ENCODE peak calls at places on chromosomes 12 and 14, in four cellular contexts. Z is body of pancreas, O is BE2C, B is stomach. A is an unnamed sample. For H3K4me1, the result is how much of the 10 kb centered on the place peaks cover.

GRCh38 chr14:62126885-62127478 is 364.8 kb downstream of the SNAPC1 start:
- DNase-seq in B (no peak), Z (peak), O (peak), A (no peak)

GRCh38 chr12:100141998-100142850 is 450 bp downstream of the BLTP3B start:
- DNase-seq in Z (peak), B (peak), O (peak), A (peak)

GRCh38 chr12:92036061-92036620 is 109.5 kb downstream of the BTG1 start:
- DNase-seq in O (no peak), B (no peak), Z (no peak), A (no peak)

GRCh38 chr12:30687265-30687986 is 8.2 kb downstream of the IPO8 start:
- DNase-seq in B (no peak), Z (no peak), O (no peak), A (no peak)

GRCh38 chr14:76337619-76338545 is 38.1 kb upstream of the ESRRB start:
- DNase-seq in Z (no peak), B (no peak), O (peak), A (no peak)

GRCh38 chr12:62715086-62715786 is 219.7 kb downstream of the PPM1H start:
- DNase-seq in B (no peak), O (no peak), Z (no peak), A (peak)

GRCh38 chr12:57185403-57185802 is 31.2 kb upstream of the NXPH4 start:
- DNase-seq in O (no peak), B (no peak), Z (no peak), A (no peak)

GRCh38 chr12:110002691-110003515 is 3.7 kb downstream of the ANKRD13A start:
- DNase-seq in B (no peak), Z (peak), O (no peak), A (peak)

GRCh38 chr14:31068235-31068634 is 42.1 kb upstream of the STRN3 start:
- DNase-seq in Z (peak), O (no peak), B (no peak), A (no peak)

GRCh38 chr14:80077262-80077661 is 134.0 kb downstream of the DIO2 start:
- DNase-seq in Z (no peak), O (no peak), B (no peak), A (no peak)

GRCh38 chr12:77496714-77497113 is 334.0 kb upstream of the NAV3 start:
- DNase-seq in B (no peak), O (no peak), Z (no peak), A (peak)

GRCh38 chr14:95432152-95433093 is 84.0 kb downstream of the SYNE3 start:
- DNase-seq in B (peak), Z (peak), O (peak), A (peak)

GRCh38 chr12:570949-571794 is 92.1 kb downstream of the NINJ2 start:
- DNase-seq in O (no peak), Z (peak), B (peak), A (peak)

GRCh38 chr14:54333511-54333910 is 63.3 kb upstream of the CDKN3 start:
- DNase-seq in Z (no peak), O (no peak), B (no peak), A (no peak)

GRCh38 chr12:130788515-130788914 is 50.5 kb downstream of the STX2 start:
- DNase-seq in B (no peak), O (no peak), Z (no peak), A (no peak)

GRCh38 chr12:85725991-85726390 is 110.2 kb downstream of the RASSF9 start:
- DNase-seq in Z (no peak), B (no peak), O (no peak), A (no peak)

GRCh38 chr12:25501565-25501964 is 51.5 kb downstream of the LMNTD1 start:
- DNase-seq in B (no peak), Z (no peak), O (no peak), A (no peak)

GRCh38 chr14:65303902-65304222 is 108.7 kb upstream of the FUT8 start:
- DNase-seq in B (no peak), O (no peak), Z (no peak), A (no peak)

GRCh38 chr14:20609215-20610001 is 18.2 kb upstream of the RNASE12 start:
- DNase-seq in Z (peak), O (peak), B (peak), A (peak)

GRCh38 chr14:31944256-31945073 is 132.6 kb upstream of the ARHGAP5 start:
- DNase-seq in Z (no peak), O (peak), B (peak), A (no peak)

GRCh38 chr12:117919479-117919878 is 49.3 kb downstream of the KSR2 start:
- DNase-seq in O (no peak), B (no peak), Z (no peak), A (no peak)

GRCh38 chr12:107495604-107496003 is 190.0 kb upstream of the PWP1 start:
- DNase-seq in O (no peak), B (no peak), Z (no peak), A (no peak)

GRCh38 chr12:42474391-42474790 is 115.2 kb downstream of the PRICKLE1 start:
- DNase-seq in B (no peak), Z (no peak), O (no peak), A (no peak)

GRCh38 chr14:52951730-52952481 is 1.1 kb upstream of the FERMT2 start:
- DNase-seq in B (peak), O (peak), Z (peak), A (peak)

GRCh38 chr12:18752280-18752920 is 14.5 kb downstream of the CAPZA3 start:
- DNase-seq in Z (peak), O (peak), B (no peak), A (no peak)

GRCh38 chr14:89013698-89014569 is 189.5 kb downstream of the TTC8 start:
- DNase-seq in B (no peak), Z (no peak), O (no peak), A (no peak)

GRCh38 chr14:73795974-73796373 is 55.7 kb upstream of the PTGR2 start:
- DNase-seq in O (no peak), Z (peak), B (peak), A (no peak)

GRCh38 chr12:49121047-49121696 is 10.0 kb downstream of the TUBA1B start:
- DNase-seq in O (peak), Z (peak), B (peak), A (peak)

GRCh38 chr12:67651380-67651695 is 2.8 kb downstream of the DYRK2 start:
- DNase-seq in Z (no peak), O (no peak), B (no peak), A (no peak)

GRCh38 chr14:69663322-69663686 is 51.9 kb downstream of the SUSD6 start:
- DNase-seq in B (no peak), Z (no peak), O (no peak), A (peak)

GRCh38 chr14:60878121-60878520 is 102.8 kb downstream of the TRMT5 start:
- DNase-seq in O (no peak), B (no peak), Z (no peak), A (no peak)

GRCh38 chr14:105854600-105855245 is 328.3 kb downstream of the TMEM121 start:
- DNase-seq in Z (no peak), O (no peak), B (no peak), A (no peak)

GRCh38 chr14:105852378-105853088 is 326.1 kb downstream of the TMEM121 start:
- DNase-seq in B (no peak), O (peak), Z (no peak), A (no peak)

GRCh38 chr14:105855246-105855892 is 329.0 kb downstream of the TMEM121 start:
- DNase-seq in Z (no peak), O (peak), B (no peak), A (no peak)

GRCh38 chr14:105853089-105853906 is 326.9 kb downstream of the TMEM121 start:
- DNase-seq in Z (no peak), B (no peak), O (peak), A (no peak)

GRCh38 chr14:105853907-105854599 is 327.7 kb downstream of the TMEM121 start:
- DNase-seq in B (no peak), O (no peak), Z (no peak), A (no peak)
- H3K4me1 ChIP-seq in B (under half), O (under half), Z (under half), A (under half)

DNA sequence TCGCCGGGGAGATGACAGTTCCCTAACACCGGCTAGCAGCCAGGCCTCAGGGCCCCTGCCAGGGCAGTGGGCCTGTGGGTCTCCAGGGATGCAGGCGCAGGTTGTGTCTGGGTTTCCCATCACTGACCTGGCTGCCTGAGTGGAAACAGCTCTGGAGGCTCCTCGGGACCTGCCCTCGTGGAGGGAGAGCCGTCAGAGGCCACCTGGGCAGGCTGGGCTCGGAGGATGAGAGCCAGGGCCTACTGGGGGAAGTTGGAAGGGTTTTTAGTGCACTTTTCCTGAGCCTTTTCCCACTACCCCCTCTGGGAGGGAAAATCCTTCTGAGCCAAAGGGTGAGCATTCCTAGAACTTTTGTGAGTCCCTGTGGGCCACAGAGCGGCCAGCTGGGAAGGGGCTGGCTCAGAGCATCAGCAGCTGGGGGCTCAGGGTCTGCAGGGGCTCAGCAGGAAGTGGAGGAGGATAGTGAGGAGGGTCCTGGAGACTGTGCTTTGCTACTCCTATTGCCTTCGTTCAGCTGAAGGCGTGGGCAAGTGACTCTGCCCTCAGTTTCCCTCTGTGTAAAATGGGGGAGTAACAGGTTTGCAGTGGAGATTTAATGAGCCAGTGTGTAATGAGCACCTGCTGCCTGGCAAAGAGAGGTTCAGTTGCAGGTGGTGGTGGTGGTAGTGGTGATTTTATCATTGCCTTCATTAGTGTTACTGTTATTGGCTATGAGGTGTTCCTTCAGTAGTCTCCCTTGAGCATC is 1.8 kb downstream of the SH2B3 start:
- DNase-seq in B (no peak), Z (no peak), O (peak), A (no peak)
- H3K4me1 ChIP-seq in B (half or more), Z (half or more), O (under half), A (half or more)

GRCh38 chr14:99524091-99524661 is 43.0 kb downstream of the CCNK start:
- DNase-seq in B (peak), Z (no peak), O (no peak), A (peak)

GRCh38 chr14:99525699-99526080 is 44.5 kb downstream of the CCNK start:
- DNase-seq in Z (no peak), B (no peak), O (no peak), A (no peak)

GRCh38 chr14:99522934-99523660 is 41.9 kb downstream of the CCNK start:
- DNase-seq in O (peak), B (no peak), Z (no peak), A (peak)

GRCh38 chr14:99523661-99524050 is 42.4 kb downstream of the CCNK start:
- DNase-seq in B (no peak), O (no peak), Z (no peak), A (no peak)

DNA sequence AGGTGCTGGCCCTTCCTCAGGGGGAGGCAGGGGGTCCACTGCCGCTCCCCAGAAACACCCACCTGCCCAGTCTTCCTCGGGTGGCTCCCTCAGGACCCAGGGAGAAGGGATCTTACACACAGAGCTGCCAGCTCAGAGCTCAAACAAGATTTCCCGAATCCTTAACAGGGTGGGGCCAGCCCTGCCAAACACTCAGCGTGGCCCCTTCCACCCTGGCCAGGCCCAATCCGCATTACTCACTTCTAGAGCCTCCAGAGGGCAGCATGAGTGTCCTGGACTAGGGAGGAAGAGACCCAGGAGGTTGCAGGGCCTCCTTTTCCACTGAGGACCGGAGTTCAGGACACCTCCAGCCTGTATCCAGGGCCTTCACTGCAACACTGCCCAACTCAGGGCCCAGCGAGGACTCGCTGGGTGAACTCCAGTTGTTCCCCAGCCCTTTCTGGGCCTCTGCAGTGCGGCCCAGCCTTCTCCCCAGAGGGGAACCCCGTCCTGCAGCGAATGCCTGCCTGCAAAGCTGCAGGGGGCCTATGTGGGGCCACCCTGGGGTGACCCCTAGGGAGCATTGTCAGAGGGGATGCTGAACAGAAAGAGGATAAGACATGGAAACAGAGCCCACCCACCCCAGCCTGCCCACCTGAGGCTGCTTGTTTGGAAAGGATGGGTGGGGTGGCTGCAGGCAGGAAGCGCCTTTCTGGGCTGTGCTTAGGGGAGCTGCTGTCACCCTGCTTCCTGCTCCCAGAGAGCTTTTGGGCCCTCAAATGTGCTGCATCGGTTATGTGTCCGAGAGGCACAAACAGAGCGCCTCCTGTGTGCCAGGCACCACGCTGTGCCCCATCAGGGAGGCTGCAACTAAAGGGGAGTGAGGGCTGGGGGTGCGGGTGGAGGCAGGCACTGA is 43.8 kb downstream of the CCNK start:
- DNase-seq in B (peak), O (peak), Z (no peak), A (no peak)
- H3K4me1 ChIP-seq in B (under half), O (under half), Z (under half), A (under half)

GRCh38 chr12:93803408-93803807 is 126.2 kb downstream of the CRADD start:
- DNase-seq in B (no peak), O (no peak), Z (no peak), A (peak)

GRCh38 chr12:93805736-93806141 is 128.6 kb downstream of the CRADD start:
- DNase-seq in B (no peak), O (no peak), Z (no peak), A (no peak)

GRCh38 chr12:93802698-93803097 is 125.5 kb downstream of the CRADD start:
- DNase-seq in O (no peak), Z (no peak), B (no peak), A (no peak)

GRCh38 chr12:93802293-93802692 is 125.1 kb downstream of the CRADD start:
- DNase-seq in Z (no peak), O (no peak), B (no peak), A (no peak)

GRCh38 chr12:93804392-93805179 is 127.4 kb downstream of the CRADD start:
- DNase-seq in Z (no peak), B (no peak), O (no peak), A (no peak)
- H3K4me1 ChIP-seq in Z (under half), B (under half), O (under half), A (under half)

DNA sequence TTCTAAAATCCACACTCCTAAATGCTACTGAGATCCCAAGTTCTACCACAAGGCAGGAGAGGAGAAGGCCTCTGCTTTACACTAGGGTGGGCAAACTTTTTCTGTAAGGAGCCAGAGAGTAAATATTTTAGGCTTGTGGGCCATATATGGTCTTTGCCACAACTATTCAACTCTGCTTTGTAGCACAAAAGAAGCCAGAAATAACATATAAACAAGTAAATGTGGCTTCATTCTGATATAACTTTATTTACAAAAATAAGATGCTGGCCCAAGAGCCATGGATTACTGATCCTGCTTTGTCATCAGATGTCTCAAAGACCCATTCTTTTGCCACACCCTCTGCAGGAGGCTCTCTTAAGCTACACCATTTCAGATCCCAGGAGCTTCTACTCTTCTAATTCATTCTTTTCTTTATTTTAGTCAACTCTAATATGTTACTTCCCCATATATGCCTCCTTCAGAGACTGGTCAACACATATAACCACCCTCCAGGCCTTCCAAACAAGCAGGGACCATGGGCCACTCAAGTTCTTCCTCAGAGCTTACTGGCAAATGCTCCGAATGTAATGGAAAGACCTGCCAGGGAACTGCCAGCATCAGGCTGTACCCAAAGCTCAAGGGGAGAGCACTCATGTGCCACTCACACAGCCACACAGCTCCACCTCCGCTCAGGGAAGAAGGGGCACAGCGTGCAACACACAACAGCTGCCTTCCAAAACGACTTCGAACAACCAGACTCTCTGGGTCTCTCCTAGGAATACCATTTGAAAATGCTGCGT is 15.6 kb downstream of the APPL2 start:
- DNase-seq in B (no peak), Z (no peak), O (no peak), A (no peak)
- H3K4me1 ChIP-seq in B (half or more), Z (under half), O (under half), A (under half)

DNA sequence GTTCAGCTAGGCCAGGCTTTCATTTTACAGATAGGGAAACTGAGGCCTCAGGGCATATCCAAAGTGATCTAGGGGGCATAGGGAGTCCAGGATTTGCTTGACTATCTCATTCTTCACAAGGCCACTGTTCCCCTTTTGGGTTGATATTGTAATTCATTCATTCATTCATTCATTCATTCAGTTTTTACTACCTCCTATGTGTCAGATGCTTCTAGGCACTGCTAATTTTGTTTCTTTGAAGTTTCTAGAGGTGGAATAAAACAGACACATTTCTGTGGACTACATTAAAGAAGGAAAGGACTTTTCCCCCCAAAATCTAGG is 281.2 kb downstream of the ZFP36L1 start:
- DNase-seq in B (no peak), Z (no peak), O (no peak), A (no peak)
- H3K4me1 ChIP-seq in B (under half), Z (half or more), O (under half), A (under half)

DNA sequence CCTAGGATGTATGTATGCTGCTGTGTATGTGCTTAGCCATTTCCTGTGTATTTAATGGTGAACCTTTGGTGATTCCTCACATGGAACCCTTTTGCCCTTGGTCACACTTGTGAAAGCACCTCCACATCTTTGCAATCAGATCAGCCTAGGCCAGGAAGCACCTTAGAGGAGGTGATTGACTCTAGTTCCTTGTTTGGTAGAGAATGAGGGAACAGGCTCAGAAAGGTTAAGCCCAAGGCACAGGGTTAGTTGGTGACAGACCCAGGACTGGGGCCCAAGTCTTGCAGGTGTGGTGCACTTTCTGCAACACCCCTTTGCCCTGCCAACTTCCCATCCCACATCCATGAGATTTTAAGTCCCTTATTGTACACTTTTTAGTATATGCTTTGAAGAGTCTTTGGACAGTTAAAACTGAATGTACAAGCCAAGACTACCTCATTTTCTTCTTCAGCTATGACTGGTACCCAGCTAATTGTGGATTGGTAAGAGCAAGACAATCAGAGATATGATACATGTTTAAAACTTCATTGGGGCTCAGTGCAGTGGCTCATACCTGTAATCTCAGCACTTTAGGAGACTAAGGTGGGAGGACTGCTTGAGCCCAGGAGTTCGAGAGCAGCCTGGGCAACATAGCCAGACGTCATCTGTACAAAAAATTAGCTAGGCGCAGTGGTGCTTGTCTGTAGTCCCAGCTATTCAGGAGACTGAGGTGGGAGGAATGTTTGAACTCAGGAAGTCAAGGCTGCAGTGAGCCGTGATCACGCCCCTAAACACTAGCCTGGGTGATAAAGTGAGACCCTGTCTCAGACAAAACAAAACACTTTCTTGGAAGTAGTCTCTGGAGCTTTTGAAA is 71.1 kb downstream of the RASSF3 start:
- DNase-seq in Z (no peak), O (no peak), B (no peak), A (no peak)
- H3K4me1 ChIP-seq in Z (under half), O (under half), B (under half), A (under half)

A was measured in thyroid gland.